ENCODE peak calls at places on chromosomes 4 and X, in four cellular contexts. One of them, this sample, is unnamed.

GRCh38 chr4:141789716-141790115 is 153.3 kb downstream of the IL15 start:
- DNase-seq in hippocampal formation: no peak
- DNase-seq in M059J: no peak
- DNase-seq in ELF-1: no peak
- DNase-seq in this sample: no peak

GRCh38 chrX:133448512-133449076 is 33.3 kb upstream of the GPC4 start:
- DNase-seq in ELF-1: no peak
- DNase-seq in hippocampal formation: no peak
- DNase-seq in M059J: no peak
- DNase-seq in this sample: no peak

GRCh38 chrX:91434351-91435168 is at the start of gene PABPC5:
- DNase-seq in M059J: peak
- DNase-seq in hippocampal formation: peak
- DNase-seq in ELF-1: peak
- DNase-seq in this sample: peak

GRCh38 chrX:17038681-17039161 is 92.3 kb downstream of the REPS2 start:
- DNase-seq in hippocampal formation: no peak
- DNase-seq in ELF-1: no peak
- DNase-seq in M059J: peak
- DNase-seq in this sample: no peak

GRCh38 chr4:158586881-158587280 is 65.2 kb downstream of the RXFP1 start:
- DNase-seq in M059J: no peak
- DNase-seq in ELF-1: no peak
- DNase-seq in hippocampal formation: no peak
- DNase-seq in this sample: no peak

GRCh38 chr4:4541040-4541631 is 712 bp downstream of the STX18 start:
- DNase-seq in hippocampal formation: no peak
- DNase-seq in M059J: peak
- DNase-seq in ELF-1: no peak
- DNase-seq in this sample: peak

GRCh38 chr4:188214861-188215260 is 75.6 kb downstream of the TRIML1 start:
- DNase-seq in M059J: peak
- DNase-seq in ELF-1: no peak
- DNase-seq in hippocampal formation: no peak
- DNase-seq in this sample: no peak

GRCh38 chrX:48937065-48937907 is 18.5 kb upstream of the PIM2 start:
- DNase-seq in hippocampal formation: no peak
- DNase-seq in ELF-1: peak
- DNase-seq in M059J: no peak
- DNase-seq in this sample: no peak

GRCh38 chrX:68112321-68112720 is 321.0 kb downstream of the OPHN1 start:
- DNase-seq in M059J: peak
- DNase-seq in ELF-1: no peak
- DNase-seq in hippocampal formation: peak
- DNase-seq in this sample: peak

GRCh38 chrX:13622565-13622964 is 30.4 kb upstream of the TCEANC start:
- DNase-seq in M059J: no peak
- DNase-seq in ELF-1: no peak
- DNase-seq in hippocampal formation: no peak
- DNase-seq in this sample: no peak

GRCh38 chrX:19889582-19890342 is 2.4 kb upstream of the SH3KBP1 start:
- DNase-seq in ELF-1: peak
- DNase-seq in hippocampal formation: no peak
- DNase-seq in M059J: peak
- DNase-seq in this sample: peak

GRCh38 chr4:145183023-145183422 is 2.6 kb upstream of the OTUD4 start:
- DNase-seq in ELF-1: peak
- DNase-seq in hippocampal formation: no peak
- DNase-seq in M059J: peak
- DNase-seq in this sample: peak

GRCh38 chrX:10108288-10108687 is 48.5 kb upstream of the CLCN4 start:
- DNase-seq in ELF-1: no peak
- DNase-seq in hippocampal formation: no peak
- DNase-seq in M059J: no peak
- DNase-seq in this sample: no peak

GRCh38 chr4:126583509-126583908 is 1049.2 kb upstream of the INTU start:
- DNase-seq in ELF-1: peak
- DNase-seq in hippocampal formation: no peak
- DNase-seq in M059J: peak
- DNase-seq in this sample: no peak

GRCh38 chrX:23509256-23509655 is 158.0 kb upstream of the PRDX4 start:
- DNase-seq in ELF-1: peak
- DNase-seq in hippocampal formation: no peak
- DNase-seq in M059J: no peak
- DNase-seq in this sample: no peak

GRCh38 chrX:68842781-68843581 is 14.2 kb downstream of the EFNB1 start:
- DNase-seq in ELF-1: no peak
- DNase-seq in M059J: peak
- DNase-seq in hippocampal formation: no peak
- DNase-seq in this sample: peak

GRCh38 chrX:120697053-120697452 is 67.2 kb upstream of the C1GALT1C1 start:
- DNase-seq in hippocampal formation: no peak
- DNase-seq in M059J: no peak
- DNase-seq in ELF-1: no peak
- DNase-seq in this sample: no peak

GRCh38 chr4:7759221-7759620 is 180.4 kb downstream of the AFAP1 start:
- DNase-seq in M059J: no peak
- DNase-seq in hippocampal formation: no peak
- DNase-seq in ELF-1: no peak
- DNase-seq in this sample: no peak

GRCh38 chr4:55180980-55181379 is 55.6 kb upstream of the KDR start:
- DNase-seq in M059J: peak
- DNase-seq in hippocampal formation: no peak
- DNase-seq in ELF-1: peak
- DNase-seq in this sample: no peak

GRCh38 chr4:122000849-122001248 is 49.0 kb upstream of the TRPC3 start:
- DNase-seq in M059J: peak
- DNase-seq in ELF-1: no peak
- DNase-seq in hippocampal formation: no peak
- DNase-seq in this sample: no peak

GRCh38 chr4:165101641-165102040 is 11.0 kb downstream of the TMEM192 start:
- DNase-seq in M059J: no peak
- DNase-seq in hippocampal formation: no peak
- DNase-seq in ELF-1: no peak
- DNase-seq in this sample: no peak

GRCh38 chr4:114223580-114223979 is 244.1 kb upstream of the ARSJ start:
- DNase-seq in hippocampal formation: no peak
- DNase-seq in M059J: no peak
- DNase-seq in ELF-1: no peak
- DNase-seq in this sample: no peak

GRCh38 chr4:122091397-122091796 is 60.7 kb upstream of the BLTP1 start:
- DNase-seq in hippocampal formation: no peak
- DNase-seq in ELF-1: no peak
- DNase-seq in M059J: no peak
- DNase-seq in this sample: no peak

GRCh38 chr4:8533274-8533865 is 46.8 kb upstream of the GPR78 start:
- DNase-seq in hippocampal formation: no peak
- DNase-seq in ELF-1: no peak
- DNase-seq in M059J: no peak
- DNase-seq in this sample: no peak

GRCh38 chr4:94527556-94528233 is 76.0 kb downstream of the PDLIM5 start:
- DNase-seq in hippocampal formation: no peak
- DNase-seq in M059J: no peak
- DNase-seq in ELF-1: no peak
- DNase-seq in this sample: peak

GRCh38 chr4:3491681-3492405 is 28.7 kb downstream of the DOK7 start:
- DNase-seq in ELF-1: no peak
- DNase-seq in hippocampal formation: no peak
- DNase-seq in M059J: peak
- DNase-seq in this sample: peak

GRCh38 chrX:21493226-21493850 is 119.1 kb downstream of the CNKSR2 start:
- DNase-seq in M059J: no peak
- DNase-seq in hippocampal formation: no peak
- DNase-seq in ELF-1: no peak
- DNase-seq in this sample: no peak

GRCh38 chr4:165440415-165440882 is 61.6 kb downstream of the CPE start:
- DNase-seq in ELF-1: peak
- DNase-seq in hippocampal formation: no peak
- DNase-seq in M059J: peak
- DNase-seq in this sample: peak